ENCODE peak calls at places on chromosomes 3 and 15, in four cellular contexts. A, Y, W and M are unnamed samples.

GRCh38 chr15:62164500-62165028 is 521 bp downstream of the C2CD4B start:
- DNase-seq in A (no peak), Y (no peak), W (no peak), M (no peak)

GRCh38 chr3:12766541-12766940 is 7.5 kb upstream of the TMEM40 start:
- DNase-seq in A (no peak), Y (no peak), W (no peak), M (no peak)

GRCh38 chr15:62464705-62465104 is 299.6 kb upstream of the C2CD4B start:
- DNase-seq in A (no peak), Y (no peak), W (no peak), M (no peak)

GRCh38 chr3:50192689-50193141 is 1.3 kb downstream of the GNAT1 start:
- DNase-seq in A (peak), Y (peak), W (peak), M (peak)

GRCh38 chr15:83708328-83708727 is 54.4 kb downstream of the ADAMTSL3 start:
- DNase-seq in A (no peak), Y (no peak), W (no peak), M (no peak)

GRCh38 chr3:42123012-42123581 is 31.9 kb downstream of the TRAK1 start:
- DNase-seq in A (no peak), Y (no peak), W (no peak), M (no peak)

GRCh38 chr3:10602769-10603768 is 97.7 kb upstream of the ATP2B2 start:
- DNase-seq in A (no peak), Y (no peak), W (peak), M (no peak)

GRCh38 chr3:124878561-124879394 is 8.4 kb downstream of the ITGB5 start:
- DNase-seq in A (peak), Y (peak), W (no peak), M (peak)

GRCh38 chr3:125587039-125587664 is 8.1 kb downstream of the OSBPL11 start:
- DNase-seq in A (no peak), Y (no peak), W (no peak), M (no peak)

GRCh38 chr3:188497021-188497420 is 343.1 kb downstream of the LPP start:
- DNase-seq in A (no peak), Y (no peak), W (no peak), M (no peak)

GRCh38 chr3:17738921-17739320 is 3.5 kb downstream of the TBC1D5 start:
- DNase-seq in A (no peak), Y (no peak), W (no peak), M (no peak)

GRCh38 chr15:72923304-72923703 is 129.0 kb upstream of the NEO1 start:
- DNase-seq in A (no peak), Y (peak), W (no peak), M (no peak)